ENCODE peak calls at places on chromosomes 5 and 9, in five cellular contexts. One of them, this sample, is unnamed. For H3K4me1, the result is how much of the 10 kb centered on the place peaks cover.

GRCh38 chr5:179608131-179608581 is 15.3 kb downstream of the HNRNPH1 start:
- DNase-seq in spleen: peak
- DNase-seq in endothelial cell of umbilical vein: no peak
- DNase-seq in upper lobe of left lung: no peak
- DNase-seq in Panc1: no peak
- DNase-seq in this sample: peak

GRCh38 chr5:149672701-149673455 is 57.2 kb upstream of the PPARGC1B start:
- DNase-seq in upper lobe of left lung: no peak
- DNase-seq in spleen: no peak
- DNase-seq in Panc1: no peak
- DNase-seq in endothelial cell of umbilical vein: peak
- DNase-seq in this sample: no peak

GRCh38 chr9:126166866-126167265 is 159.8 kb upstream of the MVB12B start:
- DNase-seq in endothelial cell of umbilical vein: no peak
- DNase-seq in upper lobe of left lung: no peak
- DNase-seq in Panc1: no peak
- DNase-seq in spleen: peak
- DNase-seq in this sample: no peak

GRCh38 chr5:78747703-78748359 is 99.3 kb upstream of the LHFPL2 start:
- DNase-seq in Panc1: no peak
- DNase-seq in upper lobe of left lung: no peak
- DNase-seq in spleen: no peak
- DNase-seq in endothelial cell of umbilical vein: no peak
- DNase-seq in this sample: no peak

GRCh38 chr5:174532453-174533126 is 191.8 kb upstream of the MSX2 start:
- DNase-seq in Panc1: peak
- DNase-seq in spleen: no peak
- DNase-seq in endothelial cell of umbilical vein: peak
- DNase-seq in upper lobe of left lung: no peak
- DNase-seq in this sample: peak

GRCh38 chr9:3875371-3876132 is 349.8 kb upstream of the RFX3 start:
- DNase-seq in spleen: no peak
- DNase-seq in upper lobe of left lung: no peak
- DNase-seq in endothelial cell of umbilical vein: peak
- DNase-seq in Panc1: peak
- DNase-seq in this sample: no peak

GRCh38 chr5:151078490-151079262 is 2.2 kb downstream of the TNIP1 start:
- DNase-seq in Panc1: no peak
- DNase-seq in endothelial cell of umbilical vein: no peak
- DNase-seq in upper lobe of left lung: no peak
- DNase-seq in spleen: peak
- DNase-seq in this sample: no peak

GRCh38 chr9:109498195-109499060 is at the start of gene PTPN3:
- DNase-seq in Panc1: no peak
- DNase-seq in spleen: no peak
- DNase-seq in upper lobe of left lung: peak
- DNase-seq in endothelial cell of umbilical vein: no peak
- DNase-seq in this sample: no peak

GRCh38 chr5:151115272-151115905 is 34.6 kb upstream of the TNIP1 start:
- DNase-seq in upper lobe of left lung: no peak
- DNase-seq in endothelial cell of umbilical vein: peak
- DNase-seq in Panc1: no peak
- DNase-seq in spleen: peak
- DNase-seq in this sample: peak

GRCh38 chr5:96968074-96968473 is 32.2 kb downstream of the LNPEP start:
- DNase-seq in endothelial cell of umbilical vein: peak
- DNase-seq in spleen: no peak
- DNase-seq in Panc1: no peak
- DNase-seq in upper lobe of left lung: no peak
- DNase-seq in this sample: no peak

GRCh38 chr5:107376546-107377276 is 294.0 kb downstream of the EFNA5 start:
- DNase-seq in Panc1: no peak
- DNase-seq in upper lobe of left lung: no peak
- DNase-seq in endothelial cell of umbilical vein: no peak
- DNase-seq in spleen: no peak
- DNase-seq in this sample: no peak

GRCh38 chr9:105828596-105829213 is 134.4 kb downstream of the TMEM38B start:
- DNase-seq in Panc1: no peak
- DNase-seq in spleen: no peak
- DNase-seq in endothelial cell of umbilical vein: no peak
- DNase-seq in upper lobe of left lung: no peak
- DNase-seq in this sample: no peak

GRCh38 chr5:1553642-1554409 is 30.1 kb upstream of the LPCAT1 start:
- DNase-seq in Panc1: no peak
- DNase-seq in upper lobe of left lung: no peak
- DNase-seq in endothelial cell of umbilical vein: no peak
- DNase-seq in spleen: no peak
- DNase-seq in this sample: peak

GRCh38 chr5:1554410-1554967 is 30.7 kb upstream of the LPCAT1 start:
- DNase-seq in endothelial cell of umbilical vein: no peak
- DNase-seq in upper lobe of left lung: peak
- DNase-seq in spleen: no peak
- DNase-seq in Panc1: no peak
- DNase-seq in this sample: no peak

GRCh38 chr5:1555808-1556681 is 32.3 kb upstream of the LPCAT1 start:
- DNase-seq in Panc1: no peak
- DNase-seq in endothelial cell of umbilical vein: no peak
- DNase-seq in spleen: no peak
- DNase-seq in upper lobe of left lung: peak
- DNase-seq in this sample: no peak

GRCh38 chr5:1557114-1557873 is 33.5 kb upstream of the LPCAT1 start:
- DNase-seq in spleen: no peak
- DNase-seq in Panc1: no peak
- DNase-seq in endothelial cell of umbilical vein: no peak
- DNase-seq in upper lobe of left lung: no peak
- DNase-seq in this sample: peak

GRCh38 chr5:1555011-1555807 is 31.4 kb upstream of the LPCAT1 start:
- DNase-seq in endothelial cell of umbilical vein: no peak
- DNase-seq in spleen: no peak
- DNase-seq in Panc1: peak
- DNase-seq in upper lobe of left lung: peak
- DNase-seq in this sample: peak
- TF ChIP-seq POLR2AphosphoS5 in endothelial cell of umbilical vein: no peak
- TF ChIP-seq POLR2AphosphoS5 in spleen: no peak
- TF ChIP-seq POLR2AphosphoS5 in Panc1: no peak
- TF ChIP-seq POLR2AphosphoS5 in upper lobe of left lung: peak
- TF ChIP-seq POLR2AphosphoS5 in this sample: no peak

GRCh38 chr9:112886351-112886750 is 4.3 kb downstream of the SLC46A2 start:
- DNase-seq in spleen: no peak
- DNase-seq in Panc1: no peak
- DNase-seq in upper lobe of left lung: no peak
- DNase-seq in endothelial cell of umbilical vein: no peak
- DNase-seq in this sample: no peak

GRCh38 chr9:112884721-112885120 is 6.0 kb downstream of the SLC46A2 start:
- DNase-seq in spleen: no peak
- DNase-seq in Panc1: no peak
- DNase-seq in endothelial cell of umbilical vein: no peak
- DNase-seq in upper lobe of left lung: no peak
- DNase-seq in this sample: no peak

GRCh38 chr9:112885324-112885723 is 5.4 kb downstream of the SLC46A2 start:
- DNase-seq in Panc1: no peak
- DNase-seq in spleen: no peak
- DNase-seq in endothelial cell of umbilical vein: no peak
- DNase-seq in upper lobe of left lung: no peak
- DNase-seq in this sample: no peak

GRCh38 chr9:112890106-112891081 is at the start of gene SLC46A2:
- DNase-seq in endothelial cell of umbilical vein: no peak
- DNase-seq in upper lobe of left lung: peak
- DNase-seq in spleen: peak
- DNase-seq in Panc1: no peak
- DNase-seq in this sample: no peak

GRCh38 chr9:112887377-112887776 is 3.3 kb downstream of the SLC46A2 start:
- DNase-seq in Panc1: no peak
- DNase-seq in endothelial cell of umbilical vein: no peak
- DNase-seq in upper lobe of left lung: no peak
- DNase-seq in spleen: no peak
- DNase-seq in this sample: no peak
- H3K4me1 ChIP-seq in Panc1: under half
- H3K4me1 ChIP-seq in endothelial cell of umbilical vein: under half
- H3K4me1 ChIP-seq in upper lobe of left lung: under half
- H3K4me1 ChIP-seq in spleen: under half
- H3K4me1 ChIP-seq in this sample: under half

GRCh38 chr9:92600075-92600741 is 64.4 kb upstream of the ECM2 start:
- DNase-seq in upper lobe of left lung: no peak
- DNase-seq in spleen: no peak
- DNase-seq in endothelial cell of umbilical vein: no peak
- DNase-seq in Panc1: no peak
- DNase-seq in this sample: no peak

GRCh38 chr9:92592946-92593860 is 57.4 kb upstream of the ECM2 start:
- DNase-seq in endothelial cell of umbilical vein: peak
- DNase-seq in Panc1: no peak
- DNase-seq in spleen: no peak
- DNase-seq in upper lobe of left lung: no peak
- DNase-seq in this sample: no peak

GRCh38 chr9:92600742-92601261 is 65.0 kb upstream of the ECM2 start:
- DNase-seq in Panc1: no peak
- DNase-seq in endothelial cell of umbilical vein: peak
- DNase-seq in spleen: no peak
- DNase-seq in upper lobe of left lung: no peak
- DNase-seq in this sample: no peak

GRCh38 chr9:92603100-92603499 is 66.8 kb downstream of the IPPK start:
- DNase-seq in upper lobe of left lung: no peak
- DNase-seq in spleen: no peak
- DNase-seq in endothelial cell of umbilical vein: no peak
- DNase-seq in Panc1: no peak
- DNase-seq in this sample: no peak

DNA sequence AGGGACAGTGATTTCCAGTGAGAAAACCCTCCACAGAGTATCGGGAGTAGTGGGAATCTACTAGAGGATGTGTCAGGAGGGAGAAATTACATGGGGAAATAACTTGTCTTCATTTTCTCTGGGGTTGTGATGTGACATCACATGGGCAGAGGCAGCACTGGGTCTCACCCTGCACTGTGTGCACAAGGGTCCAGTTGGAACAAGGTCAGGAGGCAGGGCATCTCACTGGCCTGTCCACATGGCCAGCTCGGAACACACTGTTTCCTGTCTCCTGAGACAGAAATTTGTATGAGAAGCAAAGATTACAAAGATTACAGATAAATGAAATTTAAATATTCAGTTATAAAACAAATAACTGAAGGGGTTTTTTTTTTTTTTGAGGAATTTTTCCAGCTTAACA is 62.6 kb upstream of the ECM2 start:
- DNase-seq in endothelial cell of umbilical vein: no peak
- DNase-seq in upper lobe of left lung: no peak
- DNase-seq in Panc1: no peak
- DNase-seq in spleen: no peak
- DNase-seq in this sample: no peak
- H3K27ac ChIP-seq in endothelial cell of umbilical vein: no peak
- H3K27ac ChIP-seq in upper lobe of left lung: peak
- H3K27ac ChIP-seq in Panc1: no peak
- H3K27ac ChIP-seq in spleen: no peak
- H3K27ac ChIP-seq in this sample: peak

GRCh38 chr5:1594336-1595106 is 70.8 kb upstream of the LPCAT1 start:
- DNase-seq in Panc1: peak
- DNase-seq in endothelial cell of umbilical vein: peak
- DNase-seq in upper lobe of left lung: peak
- DNase-seq in spleen: peak
- DNase-seq in this sample: peak
- TF ChIP-seq POLR2AphosphoS5 in Panc1: peak
- TF ChIP-seq POLR2AphosphoS5 in endothelial cell of umbilical vein: peak
- TF ChIP-seq POLR2AphosphoS5 in upper lobe of left lung: no peak
- TF ChIP-seq POLR2AphosphoS5 in spleen: peak
- TF ChIP-seq POLR2AphosphoS5 in this sample: no peak

GRCh38 chr9:68496356-68496755 is 44.3 kb downstream of the TMEM252 start:
- DNase-seq in Panc1: no peak
- DNase-seq in endothelial cell of umbilical vein: no peak
- DNase-seq in spleen: no peak
- DNase-seq in upper lobe of left lung: no peak
- DNase-seq in this sample: no peak
- H3K4me1 ChIP-seq in Panc1: under half
- H3K4me1 ChIP-seq in endothelial cell of umbilical vein: under half
- H3K4me1 ChIP-seq in spleen: under half
- H3K4me1 ChIP-seq in upper lobe of left lung: under half
- H3K4me1 ChIP-seq in this sample: half or more

DNA sequence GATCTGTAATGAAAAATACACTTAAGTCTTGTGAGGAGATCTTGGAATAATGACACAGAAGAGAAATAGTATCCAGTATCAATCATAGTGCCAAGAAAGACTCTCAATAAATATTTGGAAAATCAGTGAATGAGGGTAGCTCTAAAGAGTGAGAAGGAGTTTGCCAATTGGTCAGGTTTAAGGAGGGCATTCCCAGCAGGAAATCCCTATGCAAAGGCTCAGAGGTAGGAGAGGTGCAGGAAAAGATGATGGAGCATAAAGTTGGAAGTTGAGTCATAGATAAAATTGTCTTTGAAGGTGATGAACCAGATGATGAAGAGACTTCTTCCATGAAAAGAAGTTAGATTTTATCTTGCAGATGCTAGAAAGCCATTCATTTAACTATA is 27.8 kb downstream of the TNPO1 start:
- DNase-seq in upper lobe of left lung: no peak
- DNase-seq in spleen: no peak
- DNase-seq in endothelial cell of umbilical vein: peak
- DNase-seq in Panc1: no peak
- DNase-seq in this sample: no peak
- H3K27ac ChIP-seq in upper lobe of left lung: no peak
- H3K27ac ChIP-seq in spleen: peak
- H3K27ac ChIP-seq in endothelial cell of umbilical vein: peak
- H3K27ac ChIP-seq in Panc1: no peak
- H3K27ac ChIP-seq in this sample: no peak

GRCh38 chr5:157358871-157359270 is 92.9 kb downstream of the CYFIP2 start:
- DNase-seq in spleen: no peak
- DNase-seq in Panc1: no peak
- DNase-seq in endothelial cell of umbilical vein: no peak
- DNase-seq in upper lobe of left lung: no peak
- DNase-seq in this sample: no peak

GRCh38 chr5:157356576-157356975 is 90.7 kb downstream of the CYFIP2 start:
- DNase-seq in endothelial cell of umbilical vein: no peak
- DNase-seq in Panc1: no peak
- DNase-seq in upper lobe of left lung: no peak
- DNase-seq in spleen: no peak
- DNase-seq in this sample: no peak

GRCh38 chr5:157361865-157362465 is 96.0 kb downstream of the CYFIP2 start:
- DNase-seq in spleen: no peak
- DNase-seq in upper lobe of left lung: no peak
- DNase-seq in endothelial cell of umbilical vein: peak
- DNase-seq in Panc1: no peak
- DNase-seq in this sample: no peak

GRCh38 chr5:157357823-157358222 is 91.9 kb downstream of the CYFIP2 start:
- DNase-seq in upper lobe of left lung: no peak
- DNase-seq in spleen: no peak
- DNase-seq in endothelial cell of umbilical vein: no peak
- DNase-seq in Panc1: no peak
- DNase-seq in this sample: no peak

DNA sequence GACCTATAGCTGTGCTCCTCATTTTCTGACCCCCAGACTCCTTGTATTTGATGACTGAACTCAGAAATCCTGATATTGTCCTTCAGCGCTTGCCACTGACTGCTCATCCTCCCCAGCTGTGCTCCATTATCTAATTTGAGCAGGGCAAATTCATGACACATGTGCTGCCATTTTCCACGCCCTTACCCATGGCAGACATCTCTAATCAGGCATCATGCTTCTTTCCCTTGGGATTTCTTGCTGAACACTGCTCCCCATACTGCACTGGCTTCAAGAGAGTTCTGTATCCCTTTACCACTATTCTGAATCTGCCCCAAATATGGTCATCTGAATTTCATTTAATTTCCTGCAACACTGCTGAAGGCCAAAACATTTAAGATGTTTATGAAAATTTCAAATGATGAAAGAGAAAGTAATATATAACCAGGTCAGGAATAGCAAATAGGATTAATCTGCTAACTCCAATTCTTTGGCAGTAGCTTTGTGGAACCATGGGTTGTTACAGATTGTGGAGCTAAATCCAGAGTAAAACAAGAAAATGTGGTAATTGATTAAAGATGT is 93.5 kb downstream of the CYFIP2 start:
- DNase-seq in spleen: no peak
- DNase-seq in Panc1: no peak
- DNase-seq in endothelial cell of umbilical vein: no peak
- DNase-seq in upper lobe of left lung: no peak
- DNase-seq in this sample: no peak
- TF ChIP-seq POLR2AphosphoS5 in spleen: no peak
- TF ChIP-seq POLR2AphosphoS5 in Panc1: no peak
- TF ChIP-seq POLR2AphosphoS5 in endothelial cell of umbilical vein: no peak
- TF ChIP-seq POLR2AphosphoS5 in upper lobe of left lung: no peak
- TF ChIP-seq POLR2AphosphoS5 in this sample: no peak